ENCODE peak calls at places on chromosomes 4 and X, in five cellular contexts. X is K562, N is SK-N-SH, H is HepG2, G is HCT116. U is an unnamed sample.

GRCh38 chr4:16969696-16970135 is 71.3 kb upstream of the LDB2 start:
- DNase-seq in X (no peak), N (no peak), H (peak), G (no peak), U (no peak)

GRCh38 chr4:152161676-152162330 is 374.1 kb downstream of the FBXW7 start:
- DNase-seq in X (no peak), N (no peak), H (no peak), G (no peak), U (no peak)

GRCh38 chr4:100539706-100540105 is 21.9 kb upstream of the EMCN start:
- DNase-seq in X (no peak), N (no peak), H (no peak), G (no peak), U (no peak)

GRCh38 chr4:79947386-79947785 is 125.6 kb downstream of the ANTXR2 start:
- DNase-seq in X (no peak), N (no peak), H (no peak), G (no peak), U (no peak)

GRCh38 chr4:109947457-109947856 is 34.8 kb downstream of the EGF start:
- DNase-seq in X (no peak), N (no peak), H (no peak), G (no peak), U (no peak)

GRCh38 chr4:177546745-177547144 is 104.5 kb upstream of the AGA start:
- DNase-seq in X (no peak), N (no peak), H (no peak), G (no peak), U (peak)

GRCh38 chrX:148593987-148594386 is 93.6 kb downstream of the AFF2 start:
- DNase-seq in X (no peak), N (no peak), H (no peak), G (no peak), U (no peak)

GRCh38 chrX:22090181-22090580 is 58.1 kb downstream of the PHEX start:
- DNase-seq in X (no peak), N (no peak), H (no peak), G (no peak), U (no peak)

GRCh38 chr4:182738283-182739047 is 178.7 kb downstream of the DCTD start:
- DNase-seq in X (no peak), N (no peak), H (no peak), G (no peak), U (no peak)

GRCh38 chr4:8191136-8191747 is 7.8 kb upstream of the SH3TC1 start:
- DNase-seq in X (peak), N (no peak), H (peak), G (peak), U (no peak)

DNA sequence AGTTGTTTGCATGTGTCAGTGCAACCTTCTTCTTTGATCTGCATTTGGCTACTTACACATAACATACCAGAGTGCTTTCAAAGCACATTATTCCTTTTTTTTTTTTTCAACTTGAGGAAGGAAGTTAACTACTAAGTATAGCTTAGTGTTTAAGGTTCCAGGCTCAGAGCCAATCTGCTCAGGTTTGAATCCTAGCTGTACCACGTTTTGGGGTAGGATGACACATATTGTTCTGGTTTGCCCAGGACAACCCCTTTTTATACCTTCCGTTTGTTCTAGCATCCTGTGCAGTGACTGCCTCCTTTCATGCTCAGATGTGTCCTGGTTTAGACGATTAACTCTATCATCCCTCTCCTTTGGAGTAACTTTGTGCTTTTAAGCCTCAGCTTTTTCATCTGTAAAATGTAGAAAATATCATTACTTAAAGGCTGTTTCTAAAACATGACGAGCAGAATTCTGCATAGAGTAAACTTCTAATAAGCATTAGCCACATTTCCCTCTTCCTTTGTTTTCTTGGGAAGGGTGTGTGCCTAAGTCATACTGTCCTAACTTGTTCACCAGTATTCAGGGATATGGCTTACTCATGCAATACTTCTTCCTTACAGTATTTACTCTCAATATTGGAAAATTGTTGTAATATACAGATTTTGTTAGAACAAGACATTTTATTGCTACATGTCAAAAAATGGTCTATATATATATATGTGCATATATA is 281.3 kb downstream of the C4orf33 start:
- DNase-seq in X (no peak), N (no peak), H (no peak), G (no peak), U (no peak)
- TF ChIP-seq JUND in X (no peak), N (no peak), H (no peak), G (no peak), U (no peak)

DNA sequence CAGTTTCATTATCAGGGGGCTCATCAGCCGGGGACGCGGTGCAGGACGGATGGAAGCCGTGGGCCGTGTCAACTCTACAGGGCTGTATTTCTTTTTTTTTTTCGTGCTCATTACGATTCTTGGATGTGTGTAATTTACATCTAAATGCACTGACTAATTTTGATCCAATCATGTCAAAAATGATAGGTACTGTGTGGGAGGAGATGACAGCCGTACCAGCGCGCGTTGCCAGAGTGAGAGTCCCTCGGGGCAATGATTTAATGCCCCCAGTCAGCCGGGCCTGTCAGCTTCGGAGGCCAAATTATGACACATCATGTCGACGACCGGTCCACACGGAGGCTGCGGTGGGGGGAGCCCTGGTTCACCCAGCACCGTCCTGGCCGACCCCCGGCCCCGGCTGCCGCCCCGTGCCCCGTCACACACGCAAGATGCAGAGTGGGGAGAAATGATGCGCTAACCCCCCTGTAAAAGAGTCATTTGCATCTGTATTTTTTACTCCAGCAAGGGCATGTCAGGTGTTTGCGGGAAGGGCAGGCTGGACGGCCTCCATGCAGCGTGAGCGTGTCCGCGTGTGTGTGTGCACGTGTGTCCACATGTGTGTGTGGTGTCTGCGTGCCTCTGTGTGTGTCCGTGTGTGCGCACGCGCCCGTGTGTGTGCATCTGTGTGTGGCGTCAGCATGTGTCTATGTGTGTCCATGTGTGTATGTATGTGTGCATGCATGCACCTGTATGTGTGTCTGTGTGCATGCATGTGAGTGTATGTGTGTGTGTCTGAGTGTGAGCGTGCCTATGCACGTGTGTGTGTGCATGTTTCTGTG is 74.3 kb upstream of the PPP2R3B start:
- DNase-seq in X (no peak), N (no peak), H (no peak), G (no peak), U (no peak)
- TF ChIP-seq JUND in X (no peak), N (no peak), H (no peak), G (no peak), U (no peak)

DNA sequence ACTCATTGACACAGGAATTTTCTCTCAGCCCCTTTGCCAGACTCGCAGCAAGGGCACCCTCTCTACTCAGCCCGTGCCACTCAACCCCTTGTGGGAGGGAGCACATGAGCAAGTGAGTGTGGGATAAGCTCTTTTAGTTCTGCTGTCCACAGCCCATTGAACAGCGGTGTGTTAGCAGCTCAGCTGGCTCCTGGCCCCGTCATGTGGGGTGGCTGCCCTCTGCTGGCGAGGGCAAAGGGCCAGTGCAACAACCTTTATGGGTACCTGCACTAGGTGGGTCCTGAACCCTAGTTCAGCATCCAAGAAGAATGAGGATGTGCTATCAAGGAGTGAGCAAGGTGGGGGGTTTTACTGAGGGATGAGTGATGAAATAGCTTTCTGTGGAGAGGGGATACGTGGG is 85.0 kb upstream of the ZNF81 start:
- DNase-seq in X (peak), N (no peak), H (no peak), G (peak), U (peak)
- TF ChIP-seq JUND in X (no peak), N (no peak), H (no peak), G (no peak), U (no peak)

GRCh38 chrX:116318672-116319071 is 117.7 kb upstream of the SLC6A14 start:
- DNase-seq in X (no peak), N (no peak), H (no peak), G (no peak), U (no peak)

GRCh38 chrX:116317409-116317808 is 119.0 kb upstream of the SLC6A14 start:
- DNase-seq in X (no peak), N (no peak), H (no peak), G (no peak), U (no peak)
- TF ChIP-seq JUND in X (no peak), N (no peak), H (no peak), G (no peak), U (no peak)

GRCh38 chr4:184898793-184899192 is 73.0 kb upstream of the ACSL1 start:
- DNase-seq in X (no peak), N (no peak), H (no peak), G (no peak), U (no peak)

GRCh38 chr4:184897807-184898388 is 72.1 kb upstream of the ACSL1 start:
- DNase-seq in X (no peak), N (no peak), H (no peak), G (no peak), U (no peak)

GRCh38 chr4:184899261-184900134 is 73.7 kb upstream of the ACSL1 start:
- DNase-seq in X (no peak), N (no peak), H (no peak), G (no peak), U (peak)

GRCh38 chr4:184895012-184895795 is 69.4 kb upstream of the ACSL1 start:
- DNase-seq in X (no peak), N (no peak), H (no peak), G (no peak), U (peak)

GRCh38 chr4:184896868-184897715 is 71.3 kb upstream of the ACSL1 start:
- DNase-seq in X (no peak), N (no peak), H (peak), G (no peak), U (no peak)
- TF ChIP-seq JUND in X (no peak), N (no peak), H (peak), G (no peak), U (no peak)

DNA sequence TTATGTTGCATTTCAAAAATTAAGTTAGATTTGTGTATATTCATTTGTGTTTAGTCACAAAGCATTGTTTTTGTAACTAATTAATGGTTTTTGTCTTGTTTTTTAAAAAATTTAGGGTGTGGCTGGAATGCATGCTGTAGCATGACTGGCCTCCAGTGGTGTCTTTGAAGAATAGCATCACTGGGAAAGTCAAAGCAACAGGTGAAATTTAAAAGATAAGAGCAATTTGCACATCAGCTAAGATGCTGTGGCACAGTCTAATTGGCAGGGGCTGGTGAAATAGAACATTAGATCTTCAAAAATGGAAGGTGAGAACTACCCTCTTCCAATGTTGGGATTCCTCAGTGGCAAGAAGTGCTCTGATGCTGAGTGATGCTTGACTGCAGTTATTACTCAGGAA is 45.3 kb downstream of the ANK2 start:
- DNase-seq in X (peak), N (peak), H (no peak), G (peak), U (peak)
- TF ChIP-seq JUND in X (no peak), N (no peak), H (no peak), G (no peak), U (no peak)

GRCh38 chr4:11729548-11729947 is 300.9 kb upstream of the HS3ST1 start:
- DNase-seq in X (no peak), N (no peak), H (no peak), G (no peak), U (no peak)

GRCh38 chr4:11728165-11728564 is 299.5 kb upstream of the HS3ST1 start:
- DNase-seq in X (no peak), N (no peak), H (no peak), G (no peak), U (no peak)

GRCh38 chr4:11730545-11730944 is 301.9 kb upstream of the HS3ST1 start:
- DNase-seq in X (no peak), N (no peak), H (no peak), G (no peak), U (no peak)

DNA sequence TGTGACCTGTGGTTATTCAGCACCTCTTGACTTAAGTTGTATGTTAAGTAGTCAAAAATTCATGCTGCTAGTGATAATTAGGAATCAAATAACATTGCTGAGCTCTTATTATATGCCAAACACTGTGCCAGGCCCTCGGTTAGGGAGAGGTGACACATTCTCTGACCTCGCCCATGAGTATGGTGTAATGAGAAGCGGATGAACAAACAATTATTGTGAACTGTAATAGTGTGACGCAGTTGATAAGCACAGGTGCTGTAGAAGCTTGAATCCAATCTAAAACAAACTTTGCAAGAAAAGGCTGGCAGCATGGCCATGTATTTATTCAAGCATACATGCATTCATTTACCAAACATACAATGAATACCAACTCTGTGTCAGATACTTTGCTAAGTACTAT is 303.5 kb upstream of the HS3ST1 start:
- DNase-seq in X (no peak), N (no peak), H (no peak), G (no peak), U (no peak)
- TF ChIP-seq JUND in X (no peak), N (no peak), H (no peak), G (no peak), U (no peak)

U was measured in T47D.